ENCODE peak calls at places on chromosomes 16 and 17, in six cellular contexts. S is fibroblast of mammary gland, W is mucosa of descending colon, V is keratinocyte, L is epithelial cell of esophagus, K is MCF 10A. X is an unnamed sample.

GRCh38 chr16:71201054-71201453 is 29.5 kb downstream of the HYDIN start:
- DNase-seq in K (no peak), L (peak), V (no peak), S (no peak), W (no peak), X (no peak)

GRCh38 chr16:74601131-74601871 is 5.6 kb downstream of the GLG1 start:
- DNase-seq in W (peak), L (peak), V (no peak), K (no peak), S (no peak), X (no peak)

GRCh38 chr16:67238806-67239470 is 8.3 kb downstream of the FHOD1 start:
- DNase-seq in K (no peak), W (peak), S (no peak), V (no peak), L (no peak), X (no peak)

GRCh38 chr17:63946440-63947363 is 14.6 kb upstream of the CD79B start:
- DNase-seq in L (peak), S (peak), K (peak), W (peak), V (no peak), X (peak)

GRCh38 chr16:70642633-70643032 is 3.7 kb upstream of the IL34 start:
- DNase-seq in V (no peak), L (no peak), W (no peak), S (no peak), K (no peak), X (no peak)

GRCh38 chr16:67243481-67243880 is 3.8 kb downstream of the FHOD1 start:
- DNase-seq in K (no peak), L (no peak), S (no peak), V (no peak), W (peak), X (no peak)

GRCh38 chr17:80034977-80035686 is 540 bp downstream of the TBC1D16 start:
- DNase-seq in W (no peak), K (peak), L (peak), S (peak), V (no peak), X (peak)

GRCh38 chr16:3591991-3592390 is 14.8 kb upstream of the NLRC3 start:
- DNase-seq in S (no peak), W (no peak), L (no peak), V (no peak), K (no peak), X (no peak)

GRCh38 chr16:88351521-88352101 is 31.1 kb upstream of the ZNF469 start:
- DNase-seq in S (no peak), K (no peak), W (peak), V (no peak), L (no peak), X (no peak)

GRCh38 chr17:62807812-62808575 is at the start of gene MARCHF10:
- DNase-seq in V (no peak), W (peak), S (no peak), L (no peak), K (no peak), X (peak)

GRCh38 chr17:35944151-35944550 is 638 bp upstream of the LYZL6 start:
- DNase-seq in V (no peak), S (no peak), L (no peak), W (no peak), K (no peak), X (no peak)

GRCh38 chr16:2250652-2251280 is 621 bp downstream of the ECI1 start:
- DNase-seq in K (peak), S (no peak), L (peak), V (no peak), W (peak), X (no peak)

GRCh38 chr16:84103678-84104077 is 13.1 kb downstream of the MBTPS1 start:
- DNase-seq in S (peak), L (peak), V (no peak), K (peak), W (no peak), X (no peak)

GRCh38 chr17:50541916-50542688 is 4.9 kb upstream of the SPATA20 start:
- DNase-seq in W (peak), S (peak), K (peak), L (peak), V (no peak), X (peak)

GRCh38 chr16:50153648-50154368 is 702 bp downstream of the TENT4B start:
- DNase-seq in L (peak), V (no peak), S (no peak), W (peak), K (no peak), X (peak)

GRCh38 chr17:72660274-72661092 is 432.0 kb downstream of the SLC39A11 start:
- DNase-seq in V (peak), W (no peak), S (no peak), L (no peak), K (no peak), X (no peak)

GRCh38 chr17:64400644-64401043 is 10.0 kb upstream of the PECAM1 start:
- DNase-seq in W (no peak), V (no peak), S (no peak), K (no peak), L (no peak), X (no peak)

GRCh38 chr16:30697264-30698138 is 1.5 kb upstream of the SRCAP start:
- DNase-seq in K (no peak), L (no peak), W (no peak), S (no peak), V (no peak), X (peak)

GRCh38 chr16:66512589-66513404 is 37.1 kb downstream of the TK2 start:
- DNase-seq in L (peak), K (peak), S (peak), W (no peak), V (no peak), X (no peak)

GRCh38 chr16:7313170-7313569 is 19.5 kb upstream of the RBFOX1 start:
- DNase-seq in W (no peak), K (no peak), S (no peak), V (no peak), L (no peak), X (no peak)

GRCh38 chr17:41178843-41179616 is 1.0 kb upstream of the KRTAP4-2 start:
- DNase-seq in W (no peak), L (peak), S (peak), V (no peak), K (no peak), X (no peak)

GRCh38 chr17:6551909-6552768 is 4.2 kb downstream of the PITPNM3 start:
- DNase-seq in S (no peak), V (peak), W (peak), K (peak), L (peak), X (no peak)

GRCh38 chr17:18009609-18010420 is 29.2 kb downstream of the ATPAF2 start:
- DNase-seq in S (no peak), L (no peak), K (no peak), W (no peak), V (no peak), X (no peak)

GRCh38 chr16:10964891-10965326 is 20.5 kb downstream of the CLEC16A start:
- DNase-seq in K (no peak), S (no peak), L (no peak), W (no peak), V (no peak), X (peak)

GRCh38 chr17:78925662-78926555 is 722 bp upstream of the TIMP2 start:
- DNase-seq in W (peak), K (no peak), L (no peak), S (peak), V (no peak), X (no peak)

GRCh38 chr16:80948886-80949502 is 57.7 kb downstream of the CMC2 start:
- DNase-seq in K (peak), S (peak), V (peak), L (peak), W (peak), X (peak)
- TF ChIP-seq CTCF in K (peak), S (peak), V (peak), L (peak), W (peak), X (peak)

GRCh38 chr16:81497690-81498089 is 53.1 kb downstream of the CMIP start:
- DNase-seq in V (no peak), S (no peak), L (no peak), W (peak), K (no peak), X (peak)
- TF ChIP-seq CTCF in V (peak), S (no peak), L (no peak), W (no peak), K (no peak), X (no peak)

DNA sequence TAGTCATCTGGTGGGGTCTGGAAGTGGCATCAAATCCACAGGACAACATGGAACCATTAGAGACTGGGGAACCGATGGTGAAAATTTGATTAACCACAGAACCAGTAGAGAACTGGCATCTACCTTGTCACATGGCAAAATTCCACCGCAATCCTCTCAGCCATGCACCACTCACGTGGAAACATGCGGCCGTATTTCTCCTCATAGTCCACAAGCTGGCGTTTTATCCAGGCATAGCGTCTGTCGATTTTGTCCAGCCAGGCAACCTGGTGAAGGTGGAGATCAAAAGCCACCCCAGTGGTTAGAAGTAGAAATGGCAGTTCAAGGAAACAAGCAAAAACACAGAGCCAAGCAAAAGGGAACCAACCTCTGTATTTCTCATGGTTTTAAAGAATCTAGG is 87.6 kb downstream of the VPS53 start:
- DNase-seq in K (no peak), W (no peak), S (no peak), V (no peak), L (no peak), X (no peak)
- TF ChIP-seq CTCF in K (no peak), W (no peak), S (no peak), V (no peak), L (no peak), X (no peak)

GRCh38 chr17:20908373-20909273 is 134.2 kb downstream of the USP22 start:
- DNase-seq in S (peak), K (peak), L (peak), V (peak), W (peak), X (peak)
- TF ChIP-seq CTCF in S (peak), K (peak), L (peak), V (peak), W (peak), X (peak)

GRCh38 chr17:75764711-75765421 is at the start of gene GALK1:
- DNase-seq in L (peak), S (peak), K (peak), W (peak), V (no peak), X (peak)
- TF ChIP-seq CTCF in L (peak), S (peak), K (peak), W (no peak), V (no peak), X (peak)